ENCODE peak calls at places on chromosomes 2 and 18, in five cellular contexts. K is fibroblast of gingiva; J is stimulated activated CD4-positive, alpha-beta T cell treated with anti-CD3 and anti-CD28 coated beads, Interleukin-15, amount 100 ng/mL, for 24 hours; V is astrocyte; F is AML-193. I is an unnamed sample.

GRCh38 chr2:240462704-240463273 is 27.3 kb downstream of the GPC1 start:
- DNase-seq in K (no peak), J (peak), V (no peak), F (no peak), I (no peak)

GRCh38 chr2:232951891-232952290 is 61.2 kb downstream of the NGEF start:
- DNase-seq in K (no peak), J (no peak), V (peak), F (no peak), I (no peak)

GRCh38 chr2:120828066-120828465 is 92.4 kb downstream of the GLI2 start:
- DNase-seq in K (no peak), J (no peak), V (no peak), F (no peak), I (no peak)

GRCh38 chr2:17482651-17483050 is 35.6 kb downstream of the RAD51AP2 start:
- DNase-seq in K (no peak), J (no peak), V (peak), F (no peak), I (no peak)

GRCh38 chr2:216555274-216555673 is 56.6 kb downstream of the RPL37A start:
- DNase-seq in K (peak), J (no peak), V (peak), F (peak), I (no peak)

GRCh38 chr2:144747571-144747970 is 227.7 kb upstream of the ZEB2 start:
- DNase-seq in K (no peak), J (no peak), V (no peak), F (no peak), I (no peak)

GRCh38 chr2:736939-737338 is 59.7 kb upstream of the TMEM18 start:
- DNase-seq in K (no peak), J (no peak), V (no peak), F (no peak), I (no peak)

GRCh38 chr2:28047698-28048097 is 157.2 kb downstream of the BABAM2 start:
- DNase-seq in K (peak), J (no peak), V (peak), F (peak), I (no peak)

GRCh38 chr2:135198481-135198880 is 146.4 kb downstream of the RAB3GAP1 start:
- DNase-seq in K (no peak), J (no peak), V (no peak), F (no peak), I (no peak)

GRCh38 chr2:133791191-133791590 is 222.9 kb upstream of the NCKAP5 start:
- DNase-seq in K (no peak), J (no peak), V (peak), F (no peak), I (no peak)

GRCh38 chr2:117976581-117976980 is 37.3 kb downstream of the CCDC93 start:
- DNase-seq in K (no peak), J (no peak), V (no peak), F (no peak), I (no peak)

GRCh38 chr18:48771641-48772380 is 179.0 kb downstream of the SMAD7 start:
- DNase-seq in K (no peak), J (no peak), V (no peak), F (no peak), I (no peak)

GRCh38 chr2:138823651-138824050 is 43.5 kb upstream of the NXPH2 start:
- DNase-seq in K (no peak), J (no peak), V (no peak), F (no peak), I (no peak)

GRCh38 chr18:5728566-5728965 is 166.8 kb downstream of the TMEM200C start:
- DNase-seq in K (no peak), J (no peak), V (no peak), F (no peak), I (no peak)

I was measured in GM13976.